ENCODE peak calls at places on chromosomes 4 and X, in nine cellular contexts. Y, O, P, K, U, W, S, D and A are unnamed samples.

GRCh38 chrX:39795591-39795990 is 302.2 kb downstream of the BCOR start:
- DNase-seq in Y (no peak), D (no peak), O (no peak), U (no peak), P (no peak), S (no peak), W (no peak), K (no peak), A (no peak)

GRCh38 chr4:61511716-61512488 is 311.8 kb downstream of the ADGRL3 start:
- DNase-seq in W (no peak), S (no peak), P (no peak), O (peak; percentile 6), K (no peak), U (no peak), Y (no peak), D (no peak), A (no peak)

GRCh38 chrX:6729581-6729980 is 194.7 kb upstream of the VCX3A start:
- DNase-seq in D (peak; percentile 1), P (no peak), W (no peak), O (no peak), Y (no peak), U (no peak), K (no peak), S (no peak), A (no peak)

GRCh38 chr4:77240469-77241066 is 83.6 kb downstream of the CCNG2 start:
- DNase-seq in K (peak; percentile 75), U (peak; percentile 51), W (peak; percentile 75), O (peak; percentile 28), P (peak; percentile 24), Y (peak; percentile 26), S (peak; percentile 77), D (peak; percentile 54), A (peak; percentile 61)

GRCh38 chr4:1196421-1197183 is 24.2 kb upstream of the SPON2 start:
- DNase-seq in U (no peak), S (no peak), K (no peak), O (no peak), P (no peak), W (peak; percentile 41), D (no peak), Y (no peak), A (no peak)

GRCh38 chr4:70706516-70706915 is 15.2 kb upstream of the RUFY3 start:
- DNase-seq in U (no peak), K (no peak), Y (no peak), P (no peak), S (no peak), O (no peak), W (no peak), D (no peak), A (no peak)

GRCh38 chrX:42606591-42606990 is 171.4 kb downstream of the PPP1R2C start:
- DNase-seq in U (no peak), D (no peak), S (no peak), O (no peak), P (no peak), W (no peak), K (no peak), Y (no peak), A (no peak)

GRCh38 chrX:52352551-52352950 is 16.3 kb upstream of the XAGE2 start:
- DNase-seq in D (no peak), U (no peak), O (no peak), Y (no peak), K (peak; percentile 21), S (no peak), W (no peak), P (no peak), A (no peak)

GRCh38 chrX:46574337-46574940 is 874 bp downstream of the CHST7 start:
- DNase-seq in D (no peak), P (no peak), U (no peak), Y (no peak), O (no peak), S (no peak), W (peak; percentile 49), K (peak; percentile 44), A (peak; percentile 37)

GRCh38 chr4:176791591-176792347 is 953 bp downstream of the VEGFC start:
- DNase-seq in U (no peak), K (peak; percentile 7), D (no peak), W (no peak), O (no peak), P (no peak), S (peak; percentile 23), Y (no peak), A (no peak)

GRCh38 chrX:129653985-129654651 is 638 bp downstream of the APLN start:
- DNase-seq in Y (no peak), P (no peak), U (no peak), K (peak; percentile 24), D (peak; percentile 30), O (no peak), S (peak; percentile 36), W (peak; percentile 48), A (no peak)

GRCh38 chr4:148288448-148288847 is 153.8 kb downstream of the NR3C2 start:
- DNase-seq in S (no peak), W (no peak), P (no peak), O (no peak), D (no peak), U (no peak), K (no peak), Y (no peak), A (no peak)

GRCh38 chrX:37912797-37913196 is 65.4 kb upstream of the DYNLT3 start:
- DNase-seq in P (no peak), Y (no peak), S (no peak), W (no peak), K (no peak), D (no peak), O (no peak), U (no peak), A (no peak)

GRCh38 chrX:148593146-148593545 is 92.7 kb downstream of the AFF2 start:
- DNase-seq in D (no peak), O (no peak), S (no peak), P (no peak), K (no peak), U (no peak), W (no peak), Y (no peak), A (no peak)

GRCh38 chr4:11343536-11343935 is 85.2 kb downstream of the HS3ST1 start:
- DNase-seq in D (no peak), W (no peak), P (no peak), K (no peak), U (no peak), S (no peak), O (no peak), Y (no peak), A (no peak)

GRCh38 chr4:159052315-159052714 is 50.6 kb upstream of the RAPGEF2 start:
- DNase-seq in O (no peak), S (peak; percentile 26), Y (no peak), K (no peak), U (no peak), W (no peak), P (no peak), D (no peak), A (no peak)

GRCh38 chr4:142516686-142517145 is 329.4 kb downstream of the INPP4B start:
- DNase-seq in U (no peak), W (no peak), D (no peak), Y (no peak), O (peak; percentile 51), P (no peak), S (no peak), K (peak; percentile 17), A (no peak)

GRCh38 chr4:158930573-158930972 is 161.7 kb downstream of the FNIP2 start:
- DNase-seq in K (no peak), Y (no peak), O (no peak), U (no peak), W (no peak), S (no peak), D (no peak), P (no peak), A (no peak)

GRCh38 chr4:164136181-164136616 is 617.7 kb upstream of the SMIM31 start:
- DNase-seq in K (peak; percentile 12), U (no peak), S (no peak), P (no peak), W (no peak), O (no peak), D (peak; percentile 3), Y (no peak), A (no peak)

GRCh38 chr4:153291562-153291961 is 52.9 kb upstream of the MND1 start:
- DNase-seq in D (no peak), Y (no peak), K (no peak), U (no peak), P (no peak), O (no peak), W (no peak), S (no peak), A (no peak)

GRCh38 chr4:118755438-118756226 is 70.4 kb downstream of the METTL14 start:
- DNase-seq in O (no peak), W (no peak), Y (no peak), D (no peak), S (no peak), P (no peak), K (no peak), U (no peak), A (no peak)

GRCh38 chr4:31458813-31459212 is 738.6 kb downstream of the PCDH7 start:
- DNase-seq in W (no peak), O (peak; percentile 29), P (no peak), D (no peak), S (no peak), U (no peak), Y (no peak), K (no peak), A (no peak)

GRCh38 chrX:44897539-44897938 is 24.6 kb downstream of the KDM6A start:
- DNase-seq in W (no peak), K (no peak), U (no peak), P (no peak), O (no peak), Y (no peak), S (no peak), D (no peak), A (no peak)

GRCh38 chrX:133511041-133511440 is 95.8 kb upstream of the GPC4 start:
- DNase-seq in U (no peak), P (no peak), W (no peak), Y (no peak), K (no peak), S (no peak), O (no peak), D (peak; percentile 33), A (no peak)

GRCh38 chr4:7815562-7815961 is 124.1 kb downstream of the AFAP1 start:
- DNase-seq in K (no peak), Y (no peak), O (peak; percentile 74), S (no peak), U (no peak), W (no peak), P (no peak), D (no peak), A (no peak)

GRCh38 chr4:90198086-90198847 is 71.1 kb downstream of the CCSER1 start:
- DNase-seq in W (no peak), S (no peak), K (no peak), Y (no peak), D (no peak), O (no peak), U (no peak), P (no peak), A (no peak)

GRCh38 chr4:74990276-74990675 is 57.4 kb downstream of the PARM1 start:
- DNase-seq in P (no peak), W (no peak), U (peak; percentile 47), O (no peak), K (no peak), Y (no peak), D (no peak), S (no peak), A (no peak)

GRCh38 chr4:23945521-23946017 is 55.7 kb upstream of the PPARGC1A start:
- DNase-seq in Y (no peak), W (peak; percentile 61), O (peak; percentile 59), K (peak; percentile 59), U (peak; percentile 65), D (peak; percentile 46), P (no peak), S (no peak), A (peak; percentile 9)

GRCh38 chr4:168666531-168666930 is 169.7 kb downstream of the PALLD start:
- DNase-seq in K (no peak), W (no peak), O (no peak), P (no peak), S (no peak), D (peak; percentile 26), Y (no peak), U (no peak), A (no peak)

GRCh38 chr4:17038510-17039176 is 140.2 kb upstream of the LDB2 start:
- DNase-seq in S (no peak), P (no peak), W (no peak), U (no peak), Y (no peak), K (peak; percentile 26), O (no peak), D (no peak), A (no peak)

GRCh38 chrX:8504451-8504850 is 39.8 kb downstream of the VCX3B start:
- DNase-seq in D (no peak), S (no peak), K (no peak), W (no peak), P (no peak), O (no peak), U (no peak), Y (no peak), A (no peak)